ENCODE peak calls at places on chromosomes 4 and X, in ten cellular contexts. F, L, R, K, T, Z, N, M, G and J are unnamed samples.

GRCh38 chr4:128384091-128384520 is 96.5 kb upstream of the PGRMC2 start:
- DNase-seq in F (no peak), L (no peak), R (no peak), K (peak), T (no peak), Z (no peak), N (no peak), M (no peak), G (no peak), J (no peak)

GRCh38 chr4:84632092-84632491 is 49.2 kb downstream of the CDS1 start:
- DNase-seq in F (no peak), L (no peak), R (no peak), K (peak), T (peak), Z (no peak), N (no peak), M (no peak), G (no peak), J (no peak)

GRCh38 chrX:129516402-129516801 is 6.9 kb downstream of the SMARCA1 start:
- DNase-seq in F (no peak), L (no peak), R (no peak), K (no peak), T (no peak), Z (no peak), N (no peak), M (no peak), G (no peak), J (no peak)

GRCh38 chr4:23516719-23517118 is 373.1 kb downstream of the PPARGC1A start:
- DNase-seq in F (no peak), L (no peak), R (no peak), K (no peak), T (no peak), Z (no peak), N (no peak), M (no peak), G (no peak), J (no peak)

GRCh38 chr4:69800599-69800998 is 40.2 kb upstream of the SULT1B1 start:
- DNase-seq in F (no peak), L (no peak), R (no peak), K (no peak), T (no peak), Z (no peak), N (no peak), M (no peak), G (no peak), J (no peak)

GRCh38 chr4:107970063-107970798 is 19.5 kb upstream of the HADH start:
- DNase-seq in F (no peak), L (no peak), R (no peak), K (no peak), T (no peak), Z (no peak), N (no peak), M (no peak), G (peak), J (no peak)

GRCh38 chr4:141659539-141659938 is 23.2 kb downstream of the IL15 start:
- DNase-seq in F (no peak), L (no peak), R (no peak), K (peak), T (no peak), Z (no peak), N (no peak), M (no peak), G (no peak), J (no peak)

GRCh38 chrX:34300871-34301270 is 168.8 kb upstream of the FAM47A start:
- DNase-seq in F (no peak), L (peak), R (no peak), K (peak), T (no peak), Z (peak), N (no peak), M (peak), G (peak), J (peak)

GRCh38 chr4:6962211-6963041 is 52.8 kb downstream of the TBC1D14 start:
- DNase-seq in F (no peak), L (no peak), R (no peak), K (no peak), T (no peak), Z (no peak), N (no peak), M (no peak), G (no peak), J (no peak)

GRCh38 chr4:151415978-151416377 is 7.0 kb downstream of the FHIP1A start:
- DNase-seq in F (no peak), L (no peak), R (no peak), K (peak), T (no peak), Z (no peak), N (no peak), M (no peak), G (no peak), J (no peak)

GRCh38 chr4:151426513-151426912 is 17.5 kb downstream of the FHIP1A start:
- DNase-seq in F (no peak), L (no peak), R (no peak), K (no peak), T (no peak), Z (no peak), N (no peak), M (no peak), G (no peak), J (no peak)

GRCh38 chr4:17704020-17704657 is 77.3 kb downstream of the FAM184B start:
- DNase-seq in F (no peak), L (no peak), R (no peak), K (no peak), T (no peak), Z (peak), N (no peak), M (no peak), G (no peak), J (no peak)

GRCh38 chrX:36160056-36160455 is 240.5 kb downstream of the CFAP47 start:
- DNase-seq in F (no peak), L (no peak), R (no peak), K (no peak), T (no peak), Z (no peak), N (no peak), M (no peak), G (no peak), J (no peak)

GRCh38 chrX:63889001-63889400 is 104.0 kb upstream of the ARHGEF9 start:
- DNase-seq in F (no peak), L (no peak), R (no peak), K (peak), T (no peak), Z (no peak), N (no peak), M (no peak), G (no peak), J (no peak)

GRCh38 chrX:148784137-148784536 is 283.7 kb downstream of the AFF2 start:
- DNase-seq in F (no peak), L (no peak), R (no peak), K (no peak), T (no peak), Z (no peak), N (no peak), M (no peak), G (no peak), J (no peak)

GRCh38 chrX:132226169-132226568 is 6.9 kb upstream of the RAP2C start:
- DNase-seq in F (no peak), L (no peak), R (no peak), K (peak), T (no peak), Z (no peak), N (no peak), M (no peak), G (no peak), J (peak)

GRCh38 chrX:39613997-39614679 is 483.6 kb downstream of the BCOR start:
- DNase-seq in F (no peak), L (no peak), R (peak), K (no peak), T (no peak), Z (no peak), N (no peak), M (no peak), G (no peak), J (no peak)

GRCh38 chr4:163755013-163755412 is 260.5 kb downstream of the TMA16 start:
- DNase-seq in F (no peak), L (no peak), R (no peak), K (peak), T (no peak), Z (no peak), N (no peak), M (no peak), G (no peak), J (no peak)

GRCh38 chr4:59339631-59340030 is 1860.5 kb upstream of the ADGRL3 start:
- DNase-seq in F (no peak), L (no peak), R (no peak), K (no peak), T (no peak), Z (no peak), N (no peak), M (no peak), G (no peak), J (no peak)

GRCh38 chr4:76459291-76459723 is 24.3 kb downstream of the SHROOM3 start:
- DNase-seq in F (no peak), L (no peak), R (no peak), K (peak), T (no peak), Z (no peak), N (no peak), M (peak), G (no peak), J (no peak)

GRCh38 chr4:152880263-152880662 is 55.9 kb upstream of the FHDC1 start:
- DNase-seq in F (no peak), L (no peak), R (no peak), K (no peak), T (no peak), Z (no peak), N (no peak), M (no peak), G (no peak), J (no peak)

GRCh38 chr4:152886201-152886600 is 49.9 kb upstream of the FHDC1 start:
- DNase-seq in F (no peak), L (no peak), R (no peak), K (no peak), T (no peak), Z (no peak), N (no peak), M (no peak), G (no peak), J (no peak)

DNA sequence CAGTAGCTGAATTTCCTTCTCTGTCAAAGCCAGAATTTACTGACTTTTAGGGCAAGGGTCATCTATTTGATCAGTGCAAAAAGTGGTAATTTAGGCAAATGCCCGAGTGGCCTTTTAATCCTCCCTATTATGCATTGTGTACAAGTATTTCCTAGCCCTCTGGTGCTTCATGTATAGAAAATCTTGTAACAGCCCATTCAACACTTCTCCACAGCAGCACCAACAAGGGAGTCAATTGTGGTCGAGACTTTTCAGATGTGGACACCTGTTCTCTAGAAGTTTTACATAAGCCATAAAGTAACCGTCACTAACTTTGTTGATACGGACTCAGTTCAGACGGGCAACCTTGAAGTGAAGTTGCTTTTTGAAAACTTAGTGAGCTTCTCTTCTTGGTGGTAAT is 50.9 kb upstream of the FHDC1 start:
- DNase-seq in F (no peak), L (no peak), R (no peak), K (no peak), T (no peak), Z (no peak), N (no peak), M (no peak), G (no peak), J (no peak)
- TF ChIP-seq POLR2A in F (no peak), L (no peak), R (no peak), K (no peak), T (no peak), Z (no peak), N (no peak), M (no peak), G (no peak), J (no peak)

DNA sequence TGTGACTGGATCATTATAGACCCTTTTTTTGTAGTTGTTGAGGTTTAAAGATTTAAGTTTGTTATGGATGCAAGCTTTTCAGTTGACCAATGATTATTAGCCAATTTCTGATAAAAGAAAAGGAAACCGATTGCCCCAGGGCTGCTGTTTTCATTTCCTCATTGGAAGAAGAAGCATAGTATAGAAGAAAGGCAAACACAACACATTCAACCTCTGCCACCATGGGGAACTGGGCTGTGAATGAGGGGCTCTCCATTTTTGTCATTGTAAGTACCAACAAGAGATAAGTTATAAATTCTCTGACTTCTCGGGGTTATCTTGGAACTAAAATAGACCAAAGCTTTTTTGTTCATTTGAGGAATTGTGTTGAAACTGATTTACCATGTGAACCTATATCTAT is at the start of gene CYBB:
- DNase-seq in F (no peak), L (no peak), R (no peak), K (no peak), T (no peak), Z (no peak), N (no peak), M (no peak), G (no peak), J (no peak)
- TF ChIP-seq POLR2A in F (no peak), L (no peak), R (no peak), K (no peak), T (no peak), Z (no peak), N (peak), M (no peak), G (no peak), J (no peak)

GRCh38 chr4:53592686-53593641 is 1.7 kb upstream of the LNX1 start:
- DNase-seq in F (no peak), L (no peak), R (no peak), K (no peak), T (peak), Z (peak), N (no peak), M (no peak), G (no peak), J (no peak)
- TF ChIP-seq POLR2A in F (no peak), L (no peak), R (no peak), K (no peak), T (no peak), Z (no peak), N (no peak), M (no peak), G (no peak), J (no peak)

GRCh38 chr4:54988655-54989054 is 136.7 kb downstream of the KDR start:
- DNase-seq in F (no peak), L (no peak), R (no peak), K (no peak), T (no peak), Z (no peak), N (no peak), M (no peak), G (no peak), J (no peak)

GRCh38 chr4:54992266-54992665 is 133.1 kb downstream of the KDR start:
- DNase-seq in F (no peak), L (no peak), R (no peak), K (no peak), T (no peak), Z (no peak), N (no peak), M (no peak), G (no peak), J (no peak)

DNA sequence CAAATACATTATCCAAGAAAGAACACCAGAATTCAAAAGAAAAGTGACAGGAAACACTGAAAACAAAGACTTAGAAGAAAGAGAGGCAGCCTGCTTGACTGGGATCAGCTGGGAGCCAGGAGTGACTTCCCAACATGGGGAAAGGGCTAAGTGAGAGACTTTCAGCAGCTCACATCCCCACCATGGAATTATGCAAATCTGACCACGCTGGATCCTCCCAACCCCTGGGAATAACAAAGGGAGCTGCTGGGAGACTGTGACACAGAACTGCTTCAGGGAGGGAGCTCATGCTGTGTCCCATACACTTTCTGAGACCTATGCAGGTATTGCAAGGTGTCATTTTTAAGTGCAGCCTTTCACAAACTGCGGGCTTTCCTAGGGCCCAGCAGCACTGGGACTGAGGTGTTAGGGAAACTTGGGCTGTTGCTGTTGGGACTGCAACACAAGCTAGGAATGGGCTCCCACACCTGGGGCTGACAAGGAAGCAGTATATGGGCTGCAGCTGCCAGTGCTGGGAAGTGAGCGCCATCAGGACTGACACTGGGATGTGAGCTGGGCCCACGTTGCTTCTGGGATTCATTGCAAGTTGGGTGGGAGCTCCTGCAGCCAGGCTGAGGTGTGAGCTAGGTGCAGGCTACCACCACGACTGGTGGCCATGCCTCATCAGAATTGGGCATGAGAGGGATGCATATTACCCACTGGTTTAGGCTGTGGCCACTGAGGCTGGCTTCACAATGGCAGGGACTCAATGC is 139.1 kb downstream of the KDR start:
- DNase-seq in F (no peak), L (no peak), R (no peak), K (no peak), T (no peak), Z (no peak), N (no peak), M (no peak), G (no peak), J (no peak)
- TF ChIP-seq POLR2A in F (no peak), L (no peak), R (no peak), K (no peak), T (no peak), Z (no peak), N (no peak), M (no peak), G (no peak), J (no peak)

DNA sequence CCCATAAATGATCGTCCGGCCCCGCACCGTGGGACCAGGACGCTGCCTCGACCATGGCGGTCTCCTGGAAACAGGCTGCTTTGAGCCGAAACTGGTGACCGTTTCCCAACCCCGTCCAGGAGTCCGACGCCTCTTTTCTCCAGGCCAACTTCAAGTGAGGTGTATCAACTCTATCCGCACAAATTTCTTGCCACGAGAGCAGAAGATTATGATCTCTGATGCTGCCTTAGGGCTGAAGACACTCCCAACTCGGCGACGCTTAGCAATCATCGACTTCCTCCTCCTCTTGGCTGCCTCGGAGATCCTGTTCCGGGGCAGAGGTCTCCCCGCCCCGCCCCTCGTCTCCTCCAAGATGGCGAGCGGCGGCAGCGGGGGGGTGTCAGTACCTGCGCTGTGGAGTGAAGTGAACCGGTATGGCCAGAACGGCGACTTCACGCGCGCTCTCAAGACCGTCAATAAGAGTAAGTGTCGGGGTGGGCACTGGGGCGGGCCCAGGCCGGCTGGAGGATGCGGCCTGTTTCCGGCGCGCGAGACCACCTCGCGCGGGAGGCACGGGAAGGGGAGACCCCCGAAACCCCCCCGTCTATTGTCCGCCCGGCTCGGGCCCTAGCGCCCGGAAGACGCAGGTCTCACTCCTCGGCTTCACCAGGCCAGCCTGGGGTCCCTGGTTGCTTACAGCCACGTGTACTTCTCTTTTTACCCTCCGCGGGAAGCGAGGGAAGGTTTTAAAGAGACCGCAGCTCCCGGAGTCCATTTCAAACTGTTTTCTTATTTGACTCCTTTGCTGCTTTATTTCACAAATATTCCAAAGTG is at the start of gene SRP72:
- DNase-seq in F (peak), L (peak), R (peak), K (peak), T (peak), Z (peak), N (peak), M (peak), G (peak), J (peak)
- TF ChIP-seq POLR2A in F (peak), L (peak), R (peak), K (peak), T (peak), Z (peak), N (peak), M (peak), G (peak), J (peak)

DNA sequence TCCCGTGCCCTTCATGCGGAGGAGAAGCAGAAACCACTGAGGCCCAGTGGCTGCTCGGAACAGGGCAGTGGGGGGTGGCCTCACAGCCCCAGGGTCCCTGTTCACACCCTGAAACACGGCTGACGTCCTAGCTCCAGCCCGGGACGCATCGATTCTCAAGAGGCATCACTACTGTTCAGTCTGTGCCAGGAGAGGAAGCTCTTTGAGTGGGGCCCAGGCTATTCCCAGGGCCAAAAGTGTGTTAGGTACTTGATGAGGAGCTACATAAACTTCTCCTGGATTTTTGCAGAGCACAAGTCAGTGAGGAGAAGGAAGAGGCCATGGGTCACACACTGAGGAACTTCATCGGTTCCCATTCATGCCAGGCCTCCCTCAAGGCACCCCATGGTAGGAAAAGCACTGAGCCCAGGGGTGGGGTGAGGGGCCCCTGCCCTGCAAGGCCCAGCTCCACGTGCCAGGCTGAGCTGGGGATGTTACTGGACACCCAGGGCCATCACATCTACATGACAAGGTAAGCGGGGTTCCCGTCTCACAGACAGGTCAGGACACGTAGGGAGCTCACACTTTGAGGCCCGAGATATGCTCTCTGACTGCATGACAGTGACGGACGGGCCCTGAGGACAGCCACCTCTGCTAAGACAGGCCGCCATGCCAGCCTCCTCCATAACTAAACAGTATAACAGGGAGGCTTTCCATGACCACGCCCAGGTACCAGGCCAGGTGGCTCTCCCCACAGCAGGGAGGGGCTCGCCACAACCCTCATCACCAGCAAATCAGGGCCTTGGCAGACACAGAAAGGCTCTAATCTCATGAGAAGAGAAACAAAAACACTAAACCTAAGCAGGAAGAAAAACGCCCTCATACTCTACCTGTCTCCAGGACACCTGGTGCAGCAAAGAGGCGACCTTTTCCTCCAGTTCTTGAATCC is 12.4 kb downstream of the TNIP2 start:
- DNase-seq in F (no peak), L (no peak), R (no peak), K (no peak), T (no peak), Z (no peak), N (no peak), M (no peak), G (no peak), J (no peak)
- TF ChIP-seq POLR2A in F (no peak), L (no peak), R (no peak), K (no peak), T (no peak), Z (no peak), N (no peak), M (no peak), G (no peak), J (no peak)

GRCh38 chr4:86934772-86935498 is at the start of gene AFF1:
- DNase-seq in F (peak), L (peak), R (peak), K (peak), T (peak), Z (peak), N (peak), M (peak), G (peak), J (peak)
- TF ChIP-seq POLR2A in F (peak), L (peak), R (peak), K (peak), T (peak), Z (peak), N (peak), M (peak), G (peak), J (peak)